ENCODE peak calls at places on chromosome X, in ten cellular contexts. I is activated CD4-positive, alpha-beta T cell treated with anti-CD3 and anti-CD28 coated beads, Interleukin-2, amount 50 U/mL, for 24 hours; U is AG10803; L is stimulated activated CD4-positive, alpha-beta T cell treated with anti-CD3 and anti-CD28 coated beads, Interleukin-15, amount 100 ng/mL, for 24 hours; R is NCI-H1694 treated with DMSO at 0.1 percent for 48 hours; A is HFF-Myc; F is fibroblast of mammary gland; O is amygdala; Q is RPMI8226; M is NCI-H510A. B is an unnamed sample.
A peak's percentile ranks its signal among the peaks of the same experiment; 100 is the strongest.

GRCh38 chrX:48883729-48884128 is 13.8 kb downstream of the TIMM17B start:
- DNase-seq in F (no peak), A (no peak), Q (peak; percentile 75), O (no peak), R (no peak), U (no peak), L (no peak), I (no peak), M (no peak), B (no peak)

GRCh38 chrX:68440438-68440837 is 7.1 kb upstream of the OPHN1 start:
- DNase-seq in I (no peak), R (no peak), Q (no peak), F (no peak), L (no peak), O (no peak), U (no peak), M (no peak), A (no peak), B (no peak)

GRCh38 chrX:139967300-139967699 is 2.0 kb upstream of the CXorf66 start:
- DNase-seq in O (no peak), R (no peak), I (no peak), Q (peak; percentile 9), F (peak; percentile 2), M (no peak), L (peak; percentile 2), A (no peak), U (no peak), B (no peak)

GRCh38 chrX:13885591-13885990 is 68.7 kb upstream of the GPM6B start:
- DNase-seq in Q (no peak), R (no peak), F (no peak), I (no peak), A (no peak), U (no peak), L (no peak), M (no peak), O (no peak), B (no peak)

GRCh38 chrX:2484721-2485459 is 15.9 kb downstream of the DHRSX start:
- DNase-seq in U (peak; percentile 59), Q (no peak), O (no peak), M (no peak), L (no peak), I (no peak), R (no peak), F (peak; percentile 58), A (no peak), B (no peak)

GRCh38 chrX:9534686-9535085 is 69.8 kb downstream of the TBL1X start:
- DNase-seq in A (peak; percentile 7), Q (no peak), M (no peak), O (no peak), I (no peak), F (peak; percentile 49), U (peak; percentile 73), R (no peak), L (no peak), B (no peak)

GRCh38 chrX:53320543-53321215 is 39.3 kb upstream of the IQSEC2 start:
- DNase-seq in F (no peak), R (no peak), L (peak; percentile 19), O (peak; percentile 24), Q (no peak), A (no peak), I (no peak), M (peak; percentile 2), U (no peak), B (no peak)

GRCh38 chrX:38192007-38192625 is 28.6 kb downstream of the SRPX start:
- DNase-seq in A (no peak), F (peak; percentile 29), R (peak; percentile 22), O (no peak), Q (peak; percentile 63), M (no peak), L (peak; percentile 1), I (no peak), U (peak; percentile 22), B (no peak)

GRCh38 chrX:9873952-9874351 is 87.7 kb downstream of the SHROOM2 start:
- DNase-seq in A (no peak), F (no peak), U (no peak), Q (peak; percentile 59), O (peak; percentile 16), I (no peak), R (no peak), M (no peak), L (peak; percentile 59), B (no peak)

B was measured in HS-27A.